ENCODE peak calls at places on chromosome 2, in seven cellular contexts. X is pancreas, R is RWPE1, J is right atrium auricular region, W is heart left ventricle, T is brain microvascular endothelial cell, I is endothelial cell. E is an unnamed sample.

GRCh38 chr2:73561422-73561821 is 80.8 kb downstream of the NAT8 start:
- DNase-seq in R (no peak), I (no peak), W (no peak), T (no peak), X (no peak), J (no peak), E (no peak)

GRCh38 chr2:145460151-145460550 is 940.2 kb upstream of the ZEB2 start:
- DNase-seq in I (no peak), X (no peak), W (no peak), R (no peak), J (no peak), T (peak), E (no peak)

GRCh38 chr2:16625201-16625729 is 40.4 kb downstream of the CYRIA start:
- DNase-seq in I (peak), T (no peak), X (no peak), J (no peak), W (peak), R (no peak), E (no peak)

GRCh38 chr2:21043744-21044532 is at the start of gene APOB:
- DNase-seq in X (peak), I (peak), W (no peak), R (no peak), J (no peak), T (no peak), E (no peak)

GRCh38 chr2:236625156-236625690 is 55.6 kb downstream of the ACKR3 start:
- DNase-seq in X (no peak), R (no peak), T (no peak), J (no peak), W (no peak), I (no peak), E (no peak)

GRCh38 chr2:236711440-236711839 is 141.8 kb downstream of the ACKR3 start:
- DNase-seq in J (peak), W (no peak), T (no peak), R (peak), X (no peak), I (no peak), E (no peak)

GRCh38 chr2:235665656-235666239 is 171.9 kb downstream of the AGAP1 start:
- DNase-seq in X (no peak), J (no peak), I (no peak), W (no peak), T (no peak), R (no peak), E (no peak)

GRCh38 chr2:135299656-135300244 is 231.3 kb downstream of the ZRANB3 start:
- DNase-seq in T (no peak), R (no peak), J (no peak), I (no peak), X (no peak), W (no peak), E (no peak)

GRCh38 chr2:131125195-131125757 is 20.1 kb downstream of the PLEKHB2 start:
- DNase-seq in X (no peak), W (no peak), T (no peak), J (no peak), R (no peak), I (no peak), E (no peak)

GRCh38 chr2:158718851-158719250 is 76.3 kb upstream of the DAPL1 start:
- DNase-seq in X (no peak), T (no peak), J (peak), W (no peak), R (no peak), I (no peak), E (no peak)

GRCh38 chr2:9247177-9247576 is 40.6 kb downstream of the ASAP2 start:
- DNase-seq in R (no peak), J (no peak), X (no peak), I (no peak), T (no peak), W (no peak), E (no peak)

DNA sequence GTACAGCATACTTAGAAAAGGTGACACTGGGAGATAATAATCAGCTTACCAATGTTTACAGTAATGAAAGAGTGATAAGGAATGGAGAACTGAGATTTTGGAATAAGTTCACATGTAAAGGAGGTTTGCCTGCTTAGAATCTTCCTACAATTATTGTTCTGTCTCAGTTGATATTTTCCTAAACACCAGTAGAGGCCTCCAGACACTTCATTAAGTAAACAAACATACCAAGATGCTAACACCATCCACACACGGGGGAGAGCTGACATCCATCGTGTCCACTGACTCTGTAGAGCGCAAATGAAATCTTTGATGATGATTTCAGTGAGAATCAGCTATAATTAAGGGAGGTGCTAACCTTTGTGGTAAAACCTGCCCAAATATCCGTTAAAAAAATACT is 211.7 kb upstream of the MMADHC start:
- DNase-seq in X (no peak), J (no peak), R (peak), I (no peak), T (no peak), W (no peak), E (no peak)
- TF ChIP-seq CTCF in X (no peak), J (no peak), R (peak), I (no peak), T (peak), W (peak), E (peak)

GRCh38 chr2:42383855-42384530 is 23.0 kb upstream of the COX7A2L start:
- DNase-seq in T (no peak), W (no peak), X (no peak), R (no peak), J (no peak), I (no peak), E (no peak)

GRCh38 chr2:42385225-42385624 is 24.2 kb upstream of the COX7A2L start:
- DNase-seq in I (no peak), J (no peak), T (no peak), X (no peak), W (no peak), R (no peak), E (no peak)

GRCh38 chr2:42382144-42382543 is 21.1 kb upstream of the COX7A2L start:
- DNase-seq in R (no peak), W (no peak), I (no peak), J (no peak), T (no peak), X (no peak), E (no peak)

GRCh38 chr2:42390401-42390969 is 29.5 kb upstream of the COX7A2L start:
- DNase-seq in W (no peak), X (no peak), T (no peak), I (no peak), J (no peak), R (no peak), E (no peak)

DNA sequence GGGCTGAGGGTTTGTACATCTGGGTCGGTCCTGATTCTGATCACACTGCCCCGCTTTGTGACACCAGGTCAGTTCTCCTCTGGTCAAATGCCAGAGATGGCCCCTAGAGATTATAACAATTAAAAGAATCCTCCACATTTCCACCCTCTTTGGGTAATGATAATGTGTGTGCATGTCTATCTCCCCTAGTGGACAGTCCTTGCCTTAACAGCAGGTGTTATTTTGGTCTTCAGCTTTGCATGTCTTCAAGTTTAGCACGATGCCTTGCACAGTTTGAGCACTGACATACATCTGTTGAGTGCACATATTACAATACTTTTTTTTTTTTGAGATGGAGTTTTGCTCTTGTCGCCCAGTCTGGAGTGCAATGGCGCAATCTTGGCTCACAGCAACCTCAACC is 25.7 kb upstream of the COX7A2L start:
- DNase-seq in I (no peak), T (no peak), W (no peak), J (no peak), X (no peak), R (no peak), E (no peak)
- TF ChIP-seq CTCF in I (peak), T (peak), W (no peak), J (no peak), X (no peak), R (no peak), E (peak)

DNA sequence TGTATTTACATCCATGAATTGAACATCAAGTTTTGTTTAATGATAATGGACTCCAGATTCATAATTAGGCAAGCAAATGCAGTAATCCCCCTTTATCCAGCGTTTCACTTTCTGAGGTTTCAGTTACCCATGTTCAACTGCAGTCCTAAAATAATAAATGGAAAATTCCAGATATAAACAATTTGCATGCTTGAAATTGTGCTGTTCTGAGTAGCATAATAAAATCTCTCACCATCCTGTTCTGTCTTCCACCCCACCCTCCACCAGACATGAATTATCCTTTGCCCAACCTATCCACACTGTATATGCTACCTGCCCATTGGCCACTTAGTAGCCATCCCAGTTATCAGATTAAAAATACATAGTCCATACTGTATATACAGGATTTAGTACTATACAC is 224.5 kb upstream of the CHAC2 start:
- DNase-seq in T (no peak), X (no peak), J (no peak), R (no peak), I (no peak), W (no peak), E (no peak)
- TF ChIP-seq CTCF in T (no peak), X (no peak), J (no peak), R (no peak), I (no peak), W (no peak), E (no peak)

DNA sequence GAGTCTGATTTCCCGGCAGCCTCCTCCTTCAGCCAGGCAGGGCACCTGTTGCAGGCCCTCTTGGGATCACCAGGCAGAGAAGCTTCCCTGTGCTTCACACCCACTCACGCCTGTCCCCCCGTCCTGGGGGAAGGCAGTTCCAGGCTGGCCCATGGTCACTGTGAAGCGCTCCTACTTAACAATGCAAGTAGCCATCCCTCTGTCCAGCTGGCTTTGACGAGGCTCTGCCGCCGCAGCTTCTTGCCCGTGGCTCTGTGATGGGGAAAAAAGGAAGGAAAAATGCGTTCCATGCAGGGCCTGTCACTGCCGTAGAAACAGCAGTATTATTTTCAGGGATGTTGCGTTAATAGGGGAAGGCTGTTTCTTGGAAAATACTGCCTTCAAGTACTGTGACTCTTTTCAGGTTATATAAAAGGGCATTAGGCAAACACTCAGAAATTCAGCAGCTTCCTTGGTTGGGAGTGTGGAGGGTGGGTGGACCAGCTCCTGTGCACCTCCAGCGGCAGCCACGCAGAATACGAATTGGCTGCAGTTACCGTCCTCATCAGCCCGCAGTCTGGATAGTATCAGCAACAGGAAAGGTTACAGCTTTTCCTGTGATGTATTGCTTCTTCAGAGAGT is 232.3 kb downstream of the KLHL29 start:
- DNase-seq in J (peak), R (no peak), W (peak), X (no peak), I (no peak), T (no peak), E (peak)
- TF ChIP-seq CTCF in J (no peak), R (no peak), W (peak), X (no peak), I (no peak), T (peak), E (peak)

DNA sequence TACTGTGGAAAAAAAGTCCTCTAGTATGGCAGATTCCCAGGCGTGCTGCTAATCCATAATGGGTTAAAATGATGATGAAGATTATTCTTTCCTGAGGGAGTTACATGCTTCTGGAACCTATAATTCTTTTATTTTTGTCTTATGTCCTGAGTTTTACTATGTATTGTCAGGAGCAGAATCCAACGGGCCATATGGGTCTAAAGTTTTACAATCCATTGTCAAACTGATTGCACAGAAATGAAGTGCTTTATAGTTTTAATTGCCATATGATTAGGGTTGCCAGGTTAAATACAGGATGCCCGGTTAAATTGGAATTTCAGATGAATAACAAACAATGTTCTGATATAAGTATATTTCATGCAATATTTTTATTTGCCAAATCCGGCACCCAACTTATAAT is 100.9 kb upstream of the MAP3K20 start:
- DNase-seq in X (no peak), T (no peak), R (no peak), J (no peak), I (no peak), W (no peak), E (no peak)
- TF ChIP-seq CTCF in X (no peak), T (no peak), R (no peak), J (no peak), I (no peak), W (no peak), E (no peak)

GRCh38 chr2:178674122-178674521 is 133.1 kb downstream of the TTN start:
- DNase-seq in J (no peak), X (no peak), T (no peak), W (no peak), R (no peak), I (no peak), E (no peak)
- TF ChIP-seq CTCF in J (no peak), X (no peak), T (peak), W (no peak), R (no peak), I (no peak), E (no peak)

GRCh38 chr2:200305797-200306718 is at the start of gene SPATS2L:
- DNase-seq in J (peak), R (peak), X (peak), T (peak), W (peak), I (peak), E (peak)
- TF ChIP-seq CTCF in J (no peak), R (no peak), X (no peak), T (peak), W (no peak), I (no peak), E (peak)

GRCh38 chr2:177772529-177772928 is 300.0 kb downstream of the PDE11A start:
- DNase-seq in W (no peak), J (no peak), X (no peak), T (peak), I (no peak), R (peak), E (no peak)
- TF ChIP-seq CTCF in W (peak), J (no peak), X (peak), T (peak), I (peak), R (peak), E (peak)